ENCODE peak calls at places on chromosomes 2 and 18, in seven cellular contexts. D is naive B cell; L is HuH-7; C is stimulated activated CD8-positive, alpha-beta memory T cell treated with anti-CD3 and anti-CD28 coated beads, Interleukin-4, amount 100 ng/mL, for 4 hours; V is iris pigment epithelial cell; B is HCEC 1CT; K is heart left ventricle. I is an unnamed sample.

GRCh38 chr2:179238027-179238426 is 26.6 kb downstream of the SESTD1 start:
- DNase-seq in D (no peak), L (no peak), C (no peak), V (no peak), B (no peak), K (no peak), I (no peak)

GRCh38 chr2:160358051-160358450 is 135.6 kb downstream of the RBMS1 start:
- DNase-seq in D (no peak), L (no peak), C (no peak), V (peak), B (peak), K (no peak), I (no peak)

GRCh38 chr2:101395545-101396351 is 8.4 kb upstream of the CREG2 start:
- DNase-seq in D (no peak), L (no peak), C (no peak), V (no peak), B (peak), K (no peak), I (no peak)

GRCh38 chr18:80250740-80251364 is 3.5 kb upstream of the PARD6G start:
- DNase-seq in D (no peak), L (no peak), C (no peak), V (no peak), B (no peak), K (no peak), I (no peak)

GRCh38 chr2:113173563-113174368 is at the start of gene PSD4:
- DNase-seq in D (peak), L (no peak), C (peak), V (no peak), B (no peak), K (peak), I (peak)

GRCh38 chr2:208256192-208256782 is 1.4 kb upstream of the IDH1 start:
- DNase-seq in D (no peak), L (peak), C (no peak), V (no peak), B (no peak), K (no peak), I (no peak)

GRCh38 chr2:62208082-62208757 is 12.3 kb downstream of the B3GNT2 start:
- DNase-seq in D (no peak), L (no peak), C (no peak), V (no peak), B (no peak), K (no peak), I (no peak)

GRCh38 chr2:9415770-9416169 is 7.6 kb downstream of the ITGB1BP1 start:
- DNase-seq in D (no peak), L (no peak), C (no peak), V (no peak), B (no peak), K (no peak), I (no peak)

GRCh38 chr2:153072077-153072476 is 353.7 kb downstream of the ARL6IP6 start:
- DNase-seq in D (no peak), L (no peak), C (no peak), V (no peak), B (no peak), K (no peak), I (no peak)

GRCh38 chr2:165227571-165227970 is 11.6 kb upstream of the SCN2A start:
- DNase-seq in D (no peak), L (no peak), C (no peak), V (no peak), B (no peak), K (no peak), I (no peak)

GRCh38 chr2:45651415-45652089 is at the start of gene PRKCE:
- DNase-seq in D (peak), L (peak), C (no peak), V (peak), B (peak), K (peak), I (peak)

GRCh38 chr2:168889635-168890005 is 610 bp downstream of the SPC25 start:
- DNase-seq in D (no peak), L (no peak), C (no peak), V (no peak), B (no peak), K (no peak), I (no peak)

I was measured in Peyer's patch.